ENCODE peak calls at places on chromosome 11, in eight cellular contexts. W is prostate gland, B is upper lobe of left lung, N is sigmoid colon, Q is HepG2, C is vagina, X is stomach, H is breast epithelium. G is an unnamed sample. For H3K4me1, the result is how much of the 10 kb centered on the place peaks cover.

GRCh38 chr11:133980665-133981064 is 23.9 kb upstream of the IGSF9B start:
- DNase-seq in W (no peak), B (no peak), N (no peak), Q (no peak), C (no peak), X (no peak), H (no peak), G (no peak)

GRCh38 chr11:72237112-72237931 is 6.7 kb downstream of the PHOX2A start:
- DNase-seq in W (no peak), B (peak), N (peak), Q (no peak), C (peak), X (no peak), H (no peak), G (peak)

GRCh38 chr11:117058761-117059233 is 39.4 kb downstream of the SIK3 start:
- DNase-seq in W (no peak), B (no peak), N (no peak), Q (no peak), C (no peak), X (no peak), H (no peak), G (no peak)

GRCh38 chr11:65871811-65872548 is 620 bp downstream of the EFEMP2 start:
- DNase-seq in W (no peak), B (peak), N (peak), Q (no peak), C (no peak), X (no peak), H (no peak), G (no peak)

GRCh38 chr11:126384449-126385070 is 29.1 kb downstream of the ST3GAL4 start:
- DNase-seq in W (no peak), B (no peak), N (no peak), Q (no peak), C (no peak), X (no peak), H (peak), G (peak)

GRCh38 chr11:118260353-118260752 is 3.7 kb downstream of the MPZL2 start:
- DNase-seq in W (no peak), B (no peak), N (no peak), Q (no peak), C (no peak), X (no peak), H (no peak), G (no peak)

GRCh38 chr11:14907411-14908213 is 15.6 kb upstream of the CYP2R1 start:
- DNase-seq in W (peak), B (peak), N (peak), Q (peak), C (no peak), X (peak), H (peak), G (peak)

GRCh38 chr11:111086058-111086457 is 159.5 kb upstream of the POU2AF2 start:
- DNase-seq in W (no peak), B (no peak), N (no peak), Q (peak), C (no peak), X (no peak), H (no peak), G (no peak)

GRCh38 chr11:22879615-22880014 is 19.3 kb upstream of the CCDC179 start:
- DNase-seq in W (no peak), B (no peak), N (no peak), Q (no peak), C (no peak), X (no peak), H (no peak), G (no peak)

GRCh38 chr11:102709211-102709980 is 3.8 kb upstream of the MMP27 start:
- DNase-seq in W (no peak), B (no peak), N (no peak), Q (no peak), C (no peak), X (no peak), H (no peak), G (no peak)

GRCh38 chr11:118524356-118524755 is 2.9 kb upstream of the TTC36 start:
- DNase-seq in W (no peak), B (no peak), N (no peak), Q (no peak), C (no peak), X (no peak), H (no peak), G (no peak)

GRCh38 chr11:132008226-132008625 is 637.8 kb downstream of the NTM start:
- DNase-seq in W (no peak), B (no peak), N (no peak), Q (no peak), C (no peak), X (no peak), H (no peak), G (no peak)

GRCh38 chr11:116958246-116958645 is 120.8 kb upstream of the APOA1 start:
- DNase-seq in W (no peak), B (no peak), N (no peak), Q (no peak), C (no peak), X (no peak), H (no peak), G (no peak)

GRCh38 chr11:47433991-47434786 is 8.0 kb upstream of the PSMC3 start:
- DNase-seq in W (peak), B (no peak), N (peak), Q (no peak), C (no peak), X (no peak), H (no peak), G (no peak)

GRCh38 chr11:75323609-75324008 is 27.9 kb downstream of the ARRB1 start:
- DNase-seq in W (no peak), B (no peak), N (no peak), Q (peak), C (no peak), X (peak), H (no peak), G (no peak)

DNA sequence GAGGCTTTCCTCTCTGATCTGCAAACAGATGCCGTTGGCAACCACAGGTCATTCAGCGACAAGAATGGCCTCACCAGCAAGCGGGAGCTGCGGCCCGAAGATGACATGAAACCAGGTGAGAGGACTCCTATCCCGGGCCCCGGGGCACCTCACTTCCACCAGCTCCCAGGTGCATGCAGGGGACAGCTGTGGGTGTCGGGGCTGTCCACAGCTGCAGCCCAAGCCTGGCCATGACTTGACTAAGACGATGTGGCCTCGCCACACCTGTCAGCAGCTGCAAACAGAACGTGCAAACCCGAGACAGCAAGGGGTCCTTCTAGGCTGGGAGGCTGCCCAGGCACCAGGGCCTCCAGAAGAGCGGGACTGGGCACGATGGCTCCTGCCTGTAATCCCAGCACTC is 3.6 kb downstream of the GAL start:
- DNase-seq in W (no peak), B (no peak), N (peak), Q (no peak), C (no peak), X (no peak), H (no peak), G (no peak)
- H3K4me1 ChIP-seq in W (under half), B (under half), N (under half), Q (under half), C (under half), X (under half), H (under half), G (under half)

DNA sequence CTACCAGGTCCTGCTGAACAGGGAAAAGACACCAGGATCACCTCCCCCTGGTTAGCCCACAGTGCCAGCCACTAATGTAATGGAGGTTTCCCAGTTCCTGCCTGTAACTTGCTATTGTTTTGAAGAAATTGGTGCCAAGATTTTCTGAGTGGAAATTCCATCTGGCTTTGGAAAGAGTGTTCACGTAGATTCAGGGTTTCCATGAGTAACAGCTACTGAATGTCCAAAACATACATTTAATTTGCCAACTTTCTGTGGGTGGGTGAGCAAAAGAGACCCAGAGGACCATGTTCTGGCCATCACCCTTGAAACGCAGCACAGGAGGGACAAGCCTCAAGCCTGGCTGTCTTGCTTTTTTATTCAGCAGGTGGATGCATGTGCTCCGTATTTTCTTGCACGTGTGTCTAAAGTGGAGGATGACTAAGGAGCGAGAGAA is 8.8 kb upstream of the DKK3 start:
- DNase-seq in W (no peak), B (no peak), N (no peak), Q (no peak), C (no peak), X (no peak), H (no peak), G (no peak)
- TF ChIP-seq POLR2AphosphoS5 in W (peak), B (no peak), N (peak), Q (no peak), C (no peak), X (no peak), H (peak), G (no peak)

GRCh38 chr11:12971955-12972354 is 37.2 kb upstream of the RASSF10 start:
- DNase-seq in W (no peak), B (no peak), N (no peak), Q (no peak), C (no peak), X (no peak), H (no peak), G (no peak)
- TF ChIP-seq POLR2A in W (no peak), B (no peak), N (no peak), Q (no peak), C (no peak), X (no peak), H (no peak), G (no peak)

GRCh38 chr11:64867748-64868462 is 10.5 kb downstream of the EHD1 start:
- DNase-seq in W (no peak), B (no peak), N (no peak), Q (no peak), C (no peak), X (no peak), H (no peak), G (peak)
- H3K4me1 ChIP-seq in W (under half), B (half or more), N (half or more), Q (half or more), C (half or more), X (half or more), H (under half), G (half or more)